ENCODE peak calls at places on chromosomes 11 and 22, in six cellular contexts. Q is cardiac muscle cell; B is GM23248; J is activated CD4-positive, alpha-beta T cell treated with anti-CD3 and anti-CD28 coated beads, Interleukin-2, amount 10 ng/mL, durations not matched to agents 7 days and 5 days; F is frontal cortex; O is CD8-positive, alpha-beta T cell. T is an unnamed sample.

GRCh38 chr11:116104480-116105174 is 600.4 kb upstream of the CADM1 start:
- DNase-seq in F (no peak), J (no peak), B (no peak), O (no peak), Q (no peak), T (no peak)

GRCh38 chr11:64718084-64718779 is 4.8 kb downstream of the NRXN2 start:
- DNase-seq in Q (no peak), B (no peak), F (no peak), J (no peak), O (no peak), T (no peak)

GRCh38 chr11:36431429-36432092 is 78.5 kb downstream of the TRAF6 start:
- DNase-seq in B (peak; percentile 98), F (no peak), J (no peak), Q (no peak), O (no peak), T (no peak)

GRCh38 chr11:87574193-87574592 is 536.5 kb downstream of the TMEM135 start:
- DNase-seq in B (no peak), J (no peak), O (no peak), Q (no peak), F (no peak), T (no peak)

GRCh38 chr22:20526628-20527355 is 19.4 kb downstream of the MED15 start:
- DNase-seq in O (no peak), Q (no peak), B (peak; percentile 89), J (no peak), F (no peak), T (no peak)

GRCh38 chr22:17493384-17493981 is 69.8 kb upstream of the SLC25A18 start:
- DNase-seq in F (no peak), O (no peak), J (no peak), B (no peak), Q (no peak), T (no peak)

GRCh38 chr11:850777-851762 is 8.4 kb downstream of the TSPAN4 start:
- DNase-seq in J (peak; percentile 33), F (no peak), Q (no peak), B (peak; percentile 27), O (no peak), T (peak; percentile 51)

GRCh38 chr22:27816552-27816951 is 15.0 kb upstream of the MN1 start:
- DNase-seq in F (no peak), O (no peak), J (no peak), Q (no peak), B (no peak), T (no peak)

GRCh38 chr11:70660059-70660888 is 261.9 kb downstream of the CTTN start:
- DNase-seq in J (no peak), O (no peak), B (no peak), Q (no peak), F (no peak), T (no peak)

GRCh38 chr22:29816980-29817379 is 21.1 kb downstream of the ASCC2 start:
- DNase-seq in B (peak; percentile 28), J (no peak), O (no peak), Q (no peak), F (no peak), T (no peak)

GRCh38 chr11:10205928-10206327 is 88.1 kb downstream of the SBF2 start:
- DNase-seq in B (no peak), J (no peak), Q (peak; percentile 35), O (no peak), F (no peak), T (no peak)

GRCh38 chr11:44709281-44709562 is 17.5 kb upstream of the TSPAN18 start:
- DNase-seq in F (no peak), Q (no peak), B (no peak), J (no peak), O (no peak), T (no peak)

GRCh38 chr11:65433657-65434056 is 11.1 kb downstream of the NEAT1 start:
- DNase-seq in O (no peak), B (no peak), Q (no peak), J (no peak), F (no peak), T (no peak)

GRCh38 chr22:21612858-21613257 is 17.0 kb downstream of the YDJC start:
- DNase-seq in B (no peak), O (no peak), Q (no peak), F (no peak), J (no peak), T (no peak)

GRCh38 chr22:47290706-47291430 is 528.4 kb downstream of the TBC1D22A start:
- DNase-seq in Q (no peak), O (no peak), F (no peak), B (no peak), J (no peak), T (no peak)

GRCh38 chr11:67435031-67435726 is 2.3 kb downstream of the PTPRCAP start:
- DNase-seq in Q (no peak), B (no peak), J (no peak), F (no peak), O (peak; percentile 57), T (no peak)

GRCh38 chr22:35739642-35740041 is 22.0 kb downstream of the APOL5 start:
- DNase-seq in O (no peak), B (peak; percentile 40), J (no peak), F (no peak), Q (no peak), T (peak; percentile 18)